ENCODE peak calls at places on chromosomes 7 and 10, in seven cellular contexts. I is A549, A is transverse colon, B is endodermal cell, X is foreskin fibroblast, U is fibroblast of the aortic adventitia, S is PC-3. Z is an unnamed sample.

GRCh38 chr7:18257711-18258110 is 230.1 kb upstream of the PRPS1L1 start:
- DNase-seq in S (peak; percentile 65), U (peak; percentile 54), B (no peak), A (no peak), I (no peak), X (peak; percentile 24), Z (no peak)

GRCh38 chr10:63491558-63492316 is 26.0 kb upstream of the JMJD1C start:
- DNase-seq in U (peak; percentile 93), A (no peak), I (no peak), S (peak; percentile 83), X (peak; percentile 82), B (no peak), Z (no peak)

GRCh38 chr10:126350216-126350992 is 37.9 kb downstream of the ADAM12 start:
- DNase-seq in X (peak; percentile 83), I (peak; percentile 7), U (peak; percentile 87), S (peak; percentile 92), A (no peak), B (no peak), Z (no peak)

GRCh38 chr10:89357955-89358354 is 19.9 kb upstream of the IFIT1B start:
- DNase-seq in A (no peak), S (no peak), I (no peak), U (no peak), X (no peak), B (no peak), Z (no peak)

GRCh38 chr10:47036771-47037170 is 125.5 kb downstream of the PTPN20 start:
- DNase-seq in I (no peak), A (no peak), X (no peak), U (no peak), B (no peak), S (no peak), Z (no peak)

GRCh38 chr7:32093415-32094408 is 23.5 kb upstream of the PDE1C start:
- DNase-seq in B (no peak), S (peak; percentile 96), X (peak; percentile 19), I (no peak), A (no peak), U (peak; percentile 100), Z (no peak)

GRCh38 chr10:8049874-8050560 is 4.5 kb upstream of the GATA3 start:
- DNase-seq in I (peak; percentile 35), U (no peak), B (peak; percentile 87), S (no peak), X (no peak), A (no peak), Z (no peak)

GRCh38 chr7:92075455-92076158 is 58.7 kb downstream of the CYP51A1 start:
- DNase-seq in A (no peak), B (no peak), U (no peak), S (peak; percentile 7), I (no peak), X (no peak), Z (peak; percentile 14)

GRCh38 chr10:42975005-42975493 is 101.8 kb upstream of the RET start:
- DNase-seq in U (no peak), I (no peak), A (no peak), X (no peak), B (peak; percentile 41), S (no peak), Z (no peak)

GRCh38 chr10:109933984-109934565 is 10.8 kb upstream of the XPNPEP1 start:
- DNase-seq in S (no peak), U (no peak), I (no peak), X (peak; percentile 76), B (peak; percentile 57), A (no peak), Z (no peak)

GRCh38 chr10:113132651-113133088 is 182.6 kb downstream of the TCF7L2 start:
- DNase-seq in X (peak; percentile 50), A (no peak), I (no peak), U (peak; percentile 86), S (no peak), B (peak; percentile 87), Z (no peak)

GRCh38 chr7:143282124-143282523 is 2.6 kb upstream of the TMEM139 start:
- DNase-seq in S (no peak), X (no peak), B (no peak), I (no peak), U (no peak), A (no peak), Z (no peak)

GRCh38 chr7:107045980-107046379 is 1.5 kb downstream of the PRKAR2B start:
- DNase-seq in S (peak; percentile 59), A (no peak), B (no peak), U (peak; percentile 32), I (no peak), X (peak; percentile 71), Z (no peak)

GRCh38 chr7:107043916-107044346 is 574 bp upstream of the PRKAR2B start:
- DNase-seq in X (peak; percentile 39), A (no peak), U (peak; percentile 8), I (peak; percentile 16), S (no peak), B (no peak), Z (peak; percentile 28)

GRCh38 chr7:107045195-107045960 is 873 bp downstream of the PRKAR2B start:
- DNase-seq in U (no peak), S (no peak), X (peak; percentile 43), I (no peak), A (no peak), B (peak; percentile 60), Z (no peak)

GRCh38 chr7:107046511-107047259 is 2.2 kb downstream of the PRKAR2B start:
- DNase-seq in U (no peak), X (no peak), S (peak; percentile 15), I (no peak), B (no peak), A (no peak), Z (no peak)

GRCh38 chr7:107044347-107045194 is at the start of gene PRKAR2B:
- DNase-seq in B (peak; percentile 93), X (peak; percentile 87), S (peak; percentile 25), I (peak; percentile 60), A (peak; percentile 77), U (peak; percentile 31), Z (peak; percentile 91)
- TF ChIP-seq CTCF in B (no peak), X (no peak), S (no peak), I (peak; percentile 26), A (no peak), U (no peak), Z (no peak)

GRCh38 chr10:85971494-85971893 is 395.1 kb downstream of the GRID1 start:
- DNase-seq in I (no peak), U (no peak), S (no peak), A (no peak), X (no peak), B (no peak), Z (no peak)

GRCh38 chr10:85979598-85979997 is 387.0 kb downstream of the GRID1 start:
- DNase-seq in S (no peak), A (no peak), U (no peak), B (peak; percentile 12), I (no peak), X (no peak), Z (no peak)

GRCh38 chr10:85977642-85978041 is 389.0 kb downstream of the GRID1 start:
- DNase-seq in S (no peak), A (no peak), B (no peak), X (no peak), I (no peak), U (no peak), Z (no peak)

GRCh38 chr10:85978566-85979358 is 387.8 kb downstream of the GRID1 start:
- DNase-seq in X (no peak), B (peak; percentile 59), I (no peak), S (no peak), A (no peak), U (no peak), Z (no peak)

GRCh38 chr10:85976267-85976793 is 390.3 kb downstream of the GRID1 start:
- DNase-seq in I (no peak), B (peak; percentile 59), S (no peak), A (no peak), X (no peak), U (no peak), Z (no peak)
- TF ChIP-seq CTCF in I (no peak), B (peak; percentile 72), S (no peak), A (no peak), X (no peak), U (no peak), Z (no peak)

GRCh38 chr10:15262036-15262713 is 93.7 kb upstream of the NMT2 start:
- DNase-seq in B (no peak), S (peak; percentile 7), I (peak; percentile 24), X (peak; percentile 48), A (peak; percentile 25), U (peak; percentile 64), Z (peak; percentile 25)
- TF ChIP-seq CTCF in B (peak; percentile 61), S (peak; percentile 29), I (peak; percentile 18), X (peak; percentile 30), A (peak; percentile 44), U (peak; percentile 60), Z (no peak)

DNA sequence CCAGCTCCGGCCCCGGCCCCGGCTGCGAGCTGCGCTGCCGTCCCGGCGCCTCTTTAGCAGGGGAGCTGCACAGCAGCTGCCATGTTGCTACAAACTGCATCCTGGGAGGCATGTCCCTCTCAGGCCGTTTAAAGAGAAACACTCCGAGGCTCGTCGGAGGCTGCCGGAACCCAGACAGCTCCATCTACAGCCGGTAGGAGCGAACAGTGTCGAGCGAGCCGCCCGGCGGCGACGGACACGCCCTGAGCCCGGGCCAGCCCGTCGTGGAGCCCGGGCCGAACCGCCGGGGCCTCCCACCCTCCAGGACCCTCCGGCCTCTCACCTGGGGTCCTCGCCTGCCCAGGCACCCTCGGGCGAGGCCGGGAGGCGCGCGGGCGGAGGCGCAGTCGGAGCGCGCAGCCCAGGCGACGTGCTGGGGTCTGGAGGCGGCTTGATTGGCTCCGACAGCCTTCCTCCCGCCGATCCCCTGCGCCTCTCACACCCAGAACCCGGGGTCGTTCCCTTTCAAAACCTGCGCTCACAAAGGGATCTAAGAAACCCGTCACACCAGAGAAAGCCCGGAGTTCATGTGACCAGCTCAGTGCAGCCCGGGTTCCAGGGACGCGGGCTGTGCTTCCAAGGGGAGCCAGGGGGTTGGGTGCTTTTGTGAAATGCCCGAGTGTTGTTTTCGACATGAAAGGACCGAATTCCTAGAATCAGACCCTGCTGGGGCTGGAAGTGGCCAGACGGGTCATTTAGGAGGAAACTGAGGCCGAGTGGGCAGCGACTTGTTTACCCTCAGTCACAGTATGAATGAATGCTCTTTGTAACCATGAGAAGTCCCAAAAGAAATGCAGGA is at the start of gene ZNF777:
- DNase-seq in X (peak; percentile 96), I (peak; percentile 96), A (peak; percentile 86), S (peak; percentile 78), U (peak; percentile 87), B (peak; percentile 92), Z (peak; percentile 98)
- TF ChIP-seq CTCF in X (peak; percentile 38), I (peak; percentile 69), A (peak; percentile 42), S (peak; percentile 53), U (peak; percentile 60), B (peak; percentile 69), Z (peak; percentile 42)

GRCh38 chr7:49099587-49100326 is 175.4 kb downstream of the CDC14C start:
- DNase-seq in A (no peak), X (no peak), I (no peak), B (peak; percentile 61), S (peak; percentile 29), U (no peak), Z (no peak)
- TF ChIP-seq CTCF in A (no peak), X (no peak), I (no peak), B (peak; percentile 76), S (peak; percentile 53), U (no peak), Z (no peak)

GRCh38 chr7:44638611-44639557 is 32.5 kb downstream of the OGDH start:
- DNase-seq in X (peak; percentile 90), I (peak; percentile 81), B (peak; percentile 66), U (peak; percentile 75), S (peak; percentile 82), A (peak; percentile 88), Z (peak; percentile 75)
- TF ChIP-seq CTCF in X (no peak), I (no peak), B (no peak), U (no peak), S (no peak), A (no peak), Z (no peak)